ENCODE peak calls at places on chromosomes 16 and 17, in seven cellular contexts. One of them, this sample, is unnamed.

GRCh38 chr16:20886320-20886719 is 13.8 kb downstream of the DCUN1D3 start:
- DNase-seq in central memory CD8-positive, alpha-beta T cell: no peak
- DNase-seq in stimulated activated CD4-positive, alpha-beta T cell treated with anti-CD3 and anti-CD28 coated beads, Interleukin-15, amount 100 ng/mL, for 24 hours: no peak
- DNase-seq in IMR-90: no peak
- DNase-seq in fibroblast of the conjunctiva: no peak
- DNase-seq in CD8-positive, alpha-beta memory T cell: no peak
- DNase-seq in neuronal stem cell: no peak
- DNase-seq in this sample: no peak

GRCh38 chr17:42872251-42872965 is 21.4 kb downstream of the AOC3 start:
- DNase-seq in neuronal stem cell: no peak
- DNase-seq in CD8-positive, alpha-beta memory T cell: no peak
- DNase-seq in fibroblast of the conjunctiva: no peak
- DNase-seq in central memory CD8-positive, alpha-beta T cell: no peak
- DNase-seq in stimulated activated CD4-positive, alpha-beta T cell treated with anti-CD3 and anti-CD28 coated beads, Interleukin-15, amount 100 ng/mL, for 24 hours: no peak
- DNase-seq in IMR-90: peak
- DNase-seq in this sample: no peak

GRCh38 chr17:37425268-37425667 is 18.6 kb downstream of the TADA2A start:
- DNase-seq in fibroblast of the conjunctiva: no peak
- DNase-seq in neuronal stem cell: no peak
- DNase-seq in stimulated activated CD4-positive, alpha-beta T cell treated with anti-CD3 and anti-CD28 coated beads, Interleukin-15, amount 100 ng/mL, for 24 hours: no peak
- DNase-seq in CD8-positive, alpha-beta memory T cell: no peak
- DNase-seq in IMR-90: no peak
- DNase-seq in central memory CD8-positive, alpha-beta T cell: no peak
- DNase-seq in this sample: no peak

GRCh38 chr16:2698103-2698870 is 16.0 kb downstream of the KCTD5 start:
- DNase-seq in fibroblast of the conjunctiva: no peak
- DNase-seq in central memory CD8-positive, alpha-beta T cell: no peak
- DNase-seq in neuronal stem cell: no peak
- DNase-seq in stimulated activated CD4-positive, alpha-beta T cell treated with anti-CD3 and anti-CD28 coated beads, Interleukin-15, amount 100 ng/mL, for 24 hours: no peak
- DNase-seq in CD8-positive, alpha-beta memory T cell: no peak
- DNase-seq in IMR-90: no peak
- DNase-seq in this sample: no peak

GRCh38 chr17:33204156-33204555 is 88.9 kb downstream of the ASIC2 start:
- DNase-seq in CD8-positive, alpha-beta memory T cell: no peak
- DNase-seq in central memory CD8-positive, alpha-beta T cell: no peak
- DNase-seq in fibroblast of the conjunctiva: no peak
- DNase-seq in IMR-90: no peak
- DNase-seq in stimulated activated CD4-positive, alpha-beta T cell treated with anti-CD3 and anti-CD28 coated beads, Interleukin-15, amount 100 ng/mL, for 24 hours: no peak
- DNase-seq in neuronal stem cell: no peak
- DNase-seq in this sample: no peak

GRCh38 chr17:39169518-39169917 is 3.6 kb upstream of the ARL5C start:
- DNase-seq in fibroblast of the conjunctiva: no peak
- DNase-seq in neuronal stem cell: no peak
- DNase-seq in IMR-90: no peak
- DNase-seq in central memory CD8-positive, alpha-beta T cell: no peak
- DNase-seq in stimulated activated CD4-positive, alpha-beta T cell treated with anti-CD3 and anti-CD28 coated beads, Interleukin-15, amount 100 ng/mL, for 24 hours: no peak
- DNase-seq in CD8-positive, alpha-beta memory T cell: no peak
- DNase-seq in this sample: no peak

GRCh38 chr17:81095608-81095888 is 60.6 kb downstream of the BAIAP2 start:
- DNase-seq in neuronal stem cell: no peak
- DNase-seq in central memory CD8-positive, alpha-beta T cell: no peak
- DNase-seq in stimulated activated CD4-positive, alpha-beta T cell treated with anti-CD3 and anti-CD28 coated beads, Interleukin-15, amount 100 ng/mL, for 24 hours: no peak
- DNase-seq in fibroblast of the conjunctiva: no peak
- DNase-seq in IMR-90: no peak
- DNase-seq in CD8-positive, alpha-beta memory T cell: no peak
- DNase-seq in this sample: no peak

GRCh38 chr17:81812571-81813370 is 8.8 kb downstream of the GCGR start:
- DNase-seq in stimulated activated CD4-positive, alpha-beta T cell treated with anti-CD3 and anti-CD28 coated beads, Interleukin-15, amount 100 ng/mL, for 24 hours: no peak
- DNase-seq in neuronal stem cell: no peak
- DNase-seq in fibroblast of the conjunctiva: no peak
- DNase-seq in CD8-positive, alpha-beta memory T cell: no peak
- DNase-seq in central memory CD8-positive, alpha-beta T cell: no peak
- DNase-seq in IMR-90: no peak
- DNase-seq in this sample: no peak

GRCh38 chr16:50430076-50430475 is 61.3 kb upstream of the BRD7 start:
- DNase-seq in CD8-positive, alpha-beta memory T cell: no peak
- DNase-seq in neuronal stem cell: no peak
- DNase-seq in stimulated activated CD4-positive, alpha-beta T cell treated with anti-CD3 and anti-CD28 coated beads, Interleukin-15, amount 100 ng/mL, for 24 hours: no peak
- DNase-seq in central memory CD8-positive, alpha-beta T cell: no peak
- DNase-seq in fibroblast of the conjunctiva: peak
- DNase-seq in IMR-90: no peak
- DNase-seq in this sample: no peak

GRCh38 chr16:88633684-88634140 is 4.7 kb upstream of the IL17C start:
- DNase-seq in neuronal stem cell: no peak
- DNase-seq in IMR-90: peak
- DNase-seq in stimulated activated CD4-positive, alpha-beta T cell treated with anti-CD3 and anti-CD28 coated beads, Interleukin-15, amount 100 ng/mL, for 24 hours: peak
- DNase-seq in central memory CD8-positive, alpha-beta T cell: peak
- DNase-seq in fibroblast of the conjunctiva: peak
- DNase-seq in CD8-positive, alpha-beta memory T cell: peak
- DNase-seq in this sample: peak

GRCh38 chr17:15514469-15514868 is 47.0 kb upstream of the CDRT4 start:
- DNase-seq in fibroblast of the conjunctiva: no peak
- DNase-seq in stimulated activated CD4-positive, alpha-beta T cell treated with anti-CD3 and anti-CD28 coated beads, Interleukin-15, amount 100 ng/mL, for 24 hours: no peak
- DNase-seq in IMR-90: no peak
- DNase-seq in central memory CD8-positive, alpha-beta T cell: no peak
- DNase-seq in CD8-positive, alpha-beta memory T cell: no peak
- DNase-seq in neuronal stem cell: no peak
- DNase-seq in this sample: no peak

GRCh38 chr17:55332296-55333041 is 67.7 kb downstream of the HLF start:
- DNase-seq in stimulated activated CD4-positive, alpha-beta T cell treated with anti-CD3 and anti-CD28 coated beads, Interleukin-15, amount 100 ng/mL, for 24 hours: no peak
- DNase-seq in IMR-90: no peak
- DNase-seq in neuronal stem cell: no peak
- DNase-seq in fibroblast of the conjunctiva: no peak
- DNase-seq in CD8-positive, alpha-beta memory T cell: no peak
- DNase-seq in central memory CD8-positive, alpha-beta T cell: no peak
- DNase-seq in this sample: peak

GRCh38 chr17:18321309-18321708 is 6.2 kb downstream of the SMCR8 start:
- DNase-seq in neuronal stem cell: no peak
- DNase-seq in stimulated activated CD4-positive, alpha-beta T cell treated with anti-CD3 and anti-CD28 coated beads, Interleukin-15, amount 100 ng/mL, for 24 hours: no peak
- DNase-seq in fibroblast of the conjunctiva: no peak
- DNase-seq in CD8-positive, alpha-beta memory T cell: no peak
- DNase-seq in IMR-90: no peak
- DNase-seq in central memory CD8-positive, alpha-beta T cell: no peak
- DNase-seq in this sample: no peak

This sample was measured in RPMI8226.